ENCODE peak calls at places on chromosomes 2 and 18, in eight cellular contexts. D, Y, Z, J, V, G, E and B are unnamed samples.

GRCh38 chr2:64592994-64593655 is 60.6 kb downstream of the SERTAD2 start:
- DNase-seq in Y (no peak), D (peak; percentile 47), E (no peak), J (peak; percentile 26), Z (peak; percentile 52), G (no peak), V (no peak), B (no peak)

GRCh38 chr2:221671515-221671914 is 99.4 kb upstream of the EPHA4 start:
- DNase-seq in G (no peak), E (no peak), Z (peak; percentile 48), V (no peak), D (peak; percentile 36), J (peak; percentile 74), Y (peak; percentile 32), B (no peak)

GRCh38 chr18:57223160-57223870 is 76.4 kb downstream of the BOD1L2 start:
- DNase-seq in D (no peak), V (no peak), J (no peak), Z (no peak), Y (no peak), G (no peak), E (no peak), B (no peak)

GRCh38 chr2:72973566-72974435 is 56.5 kb downstream of the EMX1 start:
- DNase-seq in D (peak; percentile 54), G (peak; percentile 63), Z (peak; percentile 55), E (peak; percentile 59), J (peak; percentile 57), V (peak; percentile 64), Y (peak; percentile 22), B (peak; percentile 58)

GRCh38 chr2:26123426-26123825 is 49.5 kb upstream of the GAREM2 start:
- DNase-seq in V (no peak), E (no peak), Y (no peak), D (no peak), G (no peak), Z (no peak), J (no peak), B (no peak)

GRCh38 chr2:143646271-143646670 is 517.1 kb downstream of the ARHGAP15 start:
- DNase-seq in J (no peak), D (no peak), Z (no peak), E (no peak), Y (no peak), V (no peak), G (no peak), B (no peak)

GRCh38 chr2:19746611-19747309 is 155.0 kb downstream of the TTC32 start:
- DNase-seq in J (peak; percentile 40), V (no peak), Y (no peak), G (no peak), D (peak; percentile 35), Z (peak; percentile 17), E (no peak), B (peak; percentile 24)

GRCh38 chr18:6866552-6866951 is 137.0 kb downstream of the ARHGAP28 start:
- DNase-seq in G (no peak), J (no peak), E (no peak), Z (no peak), V (no peak), D (no peak), Y (no peak), B (no peak)

GRCh38 chr2:55309441-55309840 is 40.4 kb upstream of the MTIF2 start:
- DNase-seq in D (peak; percentile 76), G (no peak), E (no peak), V (no peak), Z (peak; percentile 67), J (peak; percentile 66), Y (peak; percentile 42), B (no peak)

GRCh38 chr2:130827502-130828251 is 9.0 kb upstream of the ARHGEF4 start:
- DNase-seq in J (peak; percentile 21), V (no peak), G (no peak), D (peak; percentile 58), Z (peak; percentile 41), Y (peak; percentile 66), E (no peak), B (no peak)

GRCh38 chr2:68292108-68292710 is 27.5 kb downstream of the CNRIP1 start:
- DNase-seq in G (no peak), V (peak; percentile 13), E (no peak), Z (peak; percentile 35), Y (peak; percentile 30), D (peak; percentile 40), J (peak; percentile 46), B (peak; percentile 26)

GRCh38 chr2:165203689-165204559 is at the start of gene SCN3A:
- DNase-seq in J (peak; percentile 47), G (peak; percentile 30), D (peak; percentile 43), Z (peak; percentile 76), Y (peak; percentile 47), V (peak; percentile 15), E (no peak), B (peak; percentile 19)

GRCh38 chr2:44543773-44544725 is 182.3 kb downstream of the CAMKMT start:
- DNase-seq in Y (peak; percentile 55), Z (no peak), V (no peak), E (no peak), D (no peak), J (no peak), G (no peak), B (no peak)

GRCh38 chr18:7273301-7273911 is 42.5 kb downstream of the LRRC30 start:
- DNase-seq in G (peak; percentile 29), D (peak; percentile 85), J (peak; percentile 85), Z (peak; percentile 36), V (peak; percentile 17), E (no peak), Y (peak; percentile 16), B (no peak)

GRCh38 chr18:9987931-9988330 is 74.1 kb downstream of the VAPA start:
- DNase-seq in D (no peak), E (no peak), Y (no peak), V (peak; percentile 43), J (no peak), Z (no peak), G (peak; percentile 82), B (no peak)

GRCh38 chr2:86229221-86229620 is 30.0 kb downstream of the MRPL35 start:
- DNase-seq in G (no peak), J (no peak), D (no peak), Y (no peak), Z (no peak), V (no peak), E (no peak), B (no peak)

GRCh38 chr2:236568922-236569592 is 568 bp upstream of the ACKR3 start:
- DNase-seq in G (no peak), V (no peak), J (no peak), D (no peak), E (no peak), Y (no peak), Z (no peak), B (no peak)

GRCh38 chr2:147600646-147601045 is 244.2 kb upstream of the ACVR2A start:
- DNase-seq in E (no peak), G (no peak), J (no peak), Y (no peak), Z (no peak), V (no peak), D (no peak), B (no peak)

GRCh38 chr2:135617501-135618015 is 86.3 kb downstream of the R3HDM1 start:
- DNase-seq in V (no peak), E (no peak), Z (no peak), J (peak; percentile 4), D (no peak), G (no peak), Y (no peak), B (no peak)

DNA sequence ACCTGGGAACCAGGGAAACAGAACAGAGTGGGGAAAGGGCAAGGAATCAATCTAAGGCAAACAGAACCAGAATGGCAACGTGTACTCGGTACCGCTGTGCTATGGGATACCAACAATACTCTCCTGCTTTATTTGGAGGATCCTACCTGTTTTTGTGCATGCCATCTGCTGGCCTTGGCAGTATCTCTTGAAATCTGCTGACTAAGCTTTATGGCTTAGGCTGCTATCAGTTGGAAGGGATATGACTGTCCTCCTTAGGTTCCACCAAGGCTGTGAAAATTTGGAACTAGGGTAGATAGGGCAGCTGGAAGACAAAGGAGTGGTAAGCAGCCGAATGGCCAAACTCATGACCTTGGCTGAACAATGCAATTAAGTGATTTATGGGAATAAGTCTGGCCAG is 71.3 kb upstream of the LYPD6 start:
- DNase-seq in G (no peak), Z (no peak), E (no peak), V (no peak), D (no peak), Y (no peak), J (no peak), B (no peak)
- TF ChIP-seq CTCF in G (no peak), Z (no peak), E (no peak), V (no peak), D (no peak), Y (no peak), J (no peak), B (no peak)

DNA sequence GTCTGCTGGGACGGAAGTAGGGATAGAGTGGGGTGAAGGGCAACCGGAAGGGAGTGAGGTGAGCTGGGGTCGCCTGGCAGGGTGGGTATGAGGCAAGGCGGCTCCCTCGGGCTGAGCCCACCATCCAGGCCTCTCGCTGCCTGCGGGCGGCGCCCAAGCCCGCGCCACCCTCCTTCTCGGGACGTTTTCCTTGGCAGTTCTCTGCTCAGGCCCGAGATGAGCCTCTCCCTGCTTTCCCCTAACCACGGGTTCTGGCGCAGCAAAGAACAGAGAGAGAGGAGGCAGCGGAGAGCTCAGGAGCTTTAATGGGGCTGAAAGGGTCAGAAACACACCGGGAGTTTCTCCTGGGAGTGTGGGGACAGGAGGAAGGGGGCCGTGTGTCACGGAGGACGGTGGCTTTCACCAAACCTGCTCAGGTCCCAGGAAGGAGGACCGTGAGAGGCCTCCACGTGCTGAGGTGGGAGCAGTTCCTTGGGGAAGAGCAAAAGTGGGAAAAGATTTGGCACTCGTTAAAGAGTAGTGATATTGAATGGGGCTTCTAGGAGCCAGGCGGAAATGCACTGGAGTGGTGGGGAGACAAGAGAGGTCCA is 4.1 kb downstream of the FEV start:
- DNase-seq in E (no peak), D (no peak), Y (no peak), V (no peak), Z (no peak), J (no peak), G (no peak), B (no peak)
- TF ChIP-seq CTCF in E (no peak), D (no peak), Y (peak; percentile 5), V (no peak), Z (no peak), J (no peak), G (no peak), B (no peak)

DNA sequence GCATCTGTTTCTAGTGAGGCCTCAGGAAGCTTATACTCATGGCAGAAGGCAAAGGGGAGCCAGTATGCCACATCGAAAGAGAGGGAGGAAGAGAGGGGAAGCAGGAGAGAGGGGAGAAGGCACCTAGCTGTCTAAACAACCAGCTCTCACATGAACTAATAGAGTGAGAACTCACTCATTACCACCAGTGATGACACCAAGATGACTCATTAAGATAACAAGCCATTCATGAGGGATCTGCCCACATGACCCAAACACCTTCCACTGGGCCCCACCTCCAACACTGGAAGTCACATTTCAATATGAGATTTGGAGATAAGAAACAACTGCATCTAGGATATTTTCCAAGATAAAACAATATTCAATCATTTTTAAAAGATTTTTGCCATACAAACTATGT is 753.9 kb upstream of the ZEB2 start:
- DNase-seq in G (no peak), E (no peak), Y (no peak), D (peak; percentile 20), J (no peak), Z (no peak), V (no peak), B (peak; percentile 6)
- TF ChIP-seq CTCF in G (no peak), E (no peak), Y (no peak), D (no peak), J (no peak), Z (no peak), V (no peak), B (no peak)

DNA sequence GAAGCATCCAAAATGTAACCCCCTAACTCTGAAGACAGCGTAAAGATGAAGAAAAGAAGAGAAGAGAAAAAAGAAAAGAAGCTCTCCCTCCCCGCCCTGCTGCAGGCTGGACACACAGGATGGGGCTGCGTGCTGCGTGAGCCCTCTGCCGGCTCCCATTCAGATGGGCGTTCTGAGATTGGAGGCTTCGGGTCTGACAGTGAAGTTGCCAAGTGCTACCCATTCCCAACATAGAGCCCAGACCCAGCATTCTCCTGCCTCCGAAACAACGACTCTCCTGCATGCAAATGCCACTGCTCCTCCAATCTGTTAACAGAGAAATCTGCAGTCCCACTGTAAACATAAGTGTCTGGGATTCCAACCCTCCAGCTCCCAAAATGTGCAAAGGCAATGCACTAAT is 234.9 kb downstream of the BCL11A start:
- DNase-seq in J (no peak), D (no peak), Z (no peak), V (no peak), Y (no peak), E (no peak), G (no peak), B (no peak)
- TF ChIP-seq CTCF in J (no peak), D (no peak), Z (no peak), V (no peak), Y (no peak), E (peak; percentile 33), G (no peak), B (no peak)